ENCODE peak calls at places on chromosome 14, in seven cellular contexts. G is activated CD8-positive, alpha-beta T cell treated with anti-CD3 and anti-CD28 coated beads, Interleukin-2, amount 10 ng/mL, durations not matched to agents 7 days and 5 days; K is GM19239; I is amygdala; M is KG1; W is mucosa of gallbladder; Z is epithelial cell of esophagus. C is an unnamed sample.

GRCh38 chr14:92655372-92655771 is 93.1 kb downstream of the LGMN start:
- DNase-seq in G (no peak), K (no peak), I (no peak), M (no peak), W (no peak), Z (no peak), C (no peak)

GRCh38 chr14:47917344-47917954 is 242.0 kb upstream of the MDGA2 start:
- DNase-seq in G (no peak), K (no peak), I (peak; percentile 11), M (no peak), W (no peak), Z (peak; percentile 25), C (no peak)

GRCh38 chr14:39219075-39219499 is 14.6 kb upstream of the MIA2 start:
- DNase-seq in G (no peak), K (peak; percentile 6), I (no peak), M (no peak), W (no peak), Z (no peak), C (no peak)

GRCh38 chr14:72104011-72104613 is 171.9 kb downstream of the RGS6 start:
- DNase-seq in G (peak; percentile 54), K (peak; percentile 17), I (peak; percentile 4), M (peak; percentile 4), W (no peak), Z (peak; percentile 4), C (no peak)

GRCh38 chr14:91780452-91780851 is 48.6 kb upstream of the CATSPERB start:
- DNase-seq in G (no peak), K (no peak), I (no peak), M (no peak), W (no peak), Z (no peak), C (no peak)

GRCh38 chr14:103533999-103534575 is 5.1 kb downstream of the TRMT61A start:
- DNase-seq in G (no peak), K (no peak), I (peak; percentile 54), M (no peak), W (no peak), Z (no peak), C (no peak)

GRCh38 chr14:87934185-87934584 is 58.8 kb downstream of the GALC start:
- DNase-seq in G (no peak), K (no peak), I (no peak), M (no peak), W (no peak), Z (peak; percentile 9), C (no peak)

GRCh38 chr14:44701563-44702263 is 194.6 kb upstream of the FSCB start:
- DNase-seq in G (no peak), K (no peak), I (no peak), M (no peak), W (no peak), Z (no peak), C (no peak)

GRCh38 chr14:99273724-99274345 is 1.8 kb upstream of the BCL11B start:
- DNase-seq in G (peak; percentile 57), K (no peak), I (no peak), M (no peak), W (no peak), Z (peak; percentile 45), C (peak; percentile 87)

GRCh38 chr14:96424104-96424989 is 32.4 kb downstream of the AK7 start:
- DNase-seq in G (peak; percentile 32), K (peak; percentile 27), I (peak; percentile 21), M (peak; percentile 50), W (peak; percentile 34), Z (peak; percentile 75), C (peak; percentile 45)

GRCh38 chr14:22282429-22282828 is 306.6 kb downstream of the DAD1 start:
- DNase-seq in G (no peak), K (peak; percentile 10), I (no peak), M (peak; percentile 53), W (no peak), Z (no peak), C (no peak)

GRCh38 chr14:104993306-104993705 is 7.7 kb downstream of the CLBA1 start:
- DNase-seq in G (no peak), K (no peak), I (no peak), M (no peak), W (no peak), Z (no peak), C (no peak)

GRCh38 chr14:72573725-72574426 is 320.0 kb downstream of the DPF3 start:
- DNase-seq in G (no peak), K (no peak), I (no peak), M (no peak), W (no peak), Z (no peak), C (no peak)

GRCh38 chr14:61547186-61548121 is 147.9 kb upstream of the HIF1A start:
- DNase-seq in G (no peak), K (no peak), I (no peak), M (no peak), W (no peak), Z (peak; percentile 93), C (no peak)

GRCh38 chr14:40447032-40447431 is 1014.8 kb upstream of the FBXO33 start:
- DNase-seq in G (no peak), K (no peak), I (no peak), M (no peak), W (no peak), Z (peak; percentile 54), C (no peak)

GRCh38 chr14:24231263-24232120 is 675 bp downstream of the NEDD8 start:
- DNase-seq in G (peak; percentile 56), K (no peak), I (no peak), M (no peak), W (no peak), Z (peak; percentile 55), C (no peak)

GRCh38 chr14:75229923-75230792 is 48.5 kb upstream of the FOS start:
- DNase-seq in G (peak; percentile 64), K (peak; percentile 36), I (no peak), M (no peak), W (peak; percentile 58), Z (peak; percentile 98), C (peak; percentile 66)

GRCh38 chr14:92408186-92408585 is 85.2 kb downstream of the SLC24A4 start:
- DNase-seq in G (no peak), K (no peak), I (no peak), M (no peak), W (no peak), Z (peak; percentile 28), C (no peak)

GRCh38 chr14:64522591-64523355 is 17.8 kb upstream of the HSPA2 start:
- DNase-seq in G (no peak), K (no peak), I (no peak), M (no peak), W (no peak), Z (no peak), C (no peak)

GRCh38 chr14:93977790-93978581 is 1.6 kb upstream of the ASB2 start:
- DNase-seq in G (peak; percentile 89), K (peak; percentile 50), I (no peak), M (no peak), W (peak; percentile 26), Z (no peak), C (no peak)

GRCh38 chr14:69543341-69544249 is 31.1 kb downstream of the CCDC177 start:
- DNase-seq in G (peak; percentile 77), K (no peak), I (no peak), M (no peak), W (peak; percentile 48), Z (peak; percentile 98), C (peak; percentile 23)

GRCh38 chr14:56000846-56001245 is 117.4 kb upstream of the PELI2 start:
- DNase-seq in G (no peak), K (no peak), I (no peak), M (no peak), W (no peak), Z (no peak), C (no peak)

GRCh38 chr14:74604896-74605295 is 7.1 kb downstream of the LTBP2 start:
- DNase-seq in G (no peak), K (no peak), I (no peak), M (no peak), W (no peak), Z (no peak), C (no peak)

GRCh38 chr14:72902802-72903530 is 9.1 kb upstream of the DPF3 start:
- DNase-seq in G (no peak), K (no peak), I (no peak), M (no peak), W (no peak), Z (no peak), C (no peak)

GRCh38 chr14:77458249-77458950 is 507 bp downstream of the AHSA1 start:
- DNase-seq in G (peak; percentile 62), K (no peak), I (no peak), M (peak; percentile 23), W (peak; percentile 24), Z (peak; percentile 58), C (peak; percentile 54)

GRCh38 chr14:24903337-24903736 is 146.6 kb downstream of the STXBP6 start:
- DNase-seq in G (no peak), K (no peak), I (no peak), M (no peak), W (no peak), Z (no peak), C (no peak)

GRCh38 chr14:61102549-61103466 is 121.8 kb downstream of the SLC38A6 start:
- DNase-seq in G (no peak), K (no peak), I (no peak), M (no peak), W (no peak), Z (no peak), C (no peak)

GRCh38 chr14:73242274-73242960 is 5.1 kb downstream of the PAPLN start:
- DNase-seq in G (peak; percentile 33), K (no peak), I (no peak), M (no peak), W (no peak), Z (no peak), C (no peak)

GRCh38 chr14:97021571-97022171 is 224.5 kb downstream of the VRK1 start:
- DNase-seq in G (no peak), K (no peak), I (no peak), M (no peak), W (no peak), Z (no peak), C (no peak)

GRCh38 chr14:102580552-102581110 is 11.8 kb upstream of the RCOR1 start:
- DNase-seq in G (no peak), K (no peak), I (no peak), M (no peak), W (no peak), Z (peak; percentile 41), C (no peak)

GRCh38 chr14:90513151-90514014 is 116.6 kb downstream of the CALM1 start:
- DNase-seq in G (no peak), K (no peak), I (peak; percentile 96), M (no peak), W (peak; percentile 90), Z (peak; percentile 47), C (peak; percentile 93)

GRCh38 chr14:41699506-41699905 is 92.8 kb downstream of the LRFN5 start:
- DNase-seq in G (no peak), K (no peak), I (no peak), M (no peak), W (no peak), Z (no peak), C (no peak)

GRCh38 chr14:90132821-90133570 is 71.2 kb downstream of the KCNK13 start:
- DNase-seq in G (no peak), K (no peak), I (no peak), M (no peak), W (no peak), Z (peak; percentile 13), C (no peak)